ENCODE peak calls at places on chromosome X, in seven cellular contexts. L is Caco-2, N is WERI-Rb-1, W is upper lobe of right lung, D is Peyer's patch, R is stomach, I is K562. F is an unnamed sample.

GRCh38 chrX:127574829-127575228 is 477.4 kb downstream of the ACTRT1 start:
- DNase-seq in L (no peak), N (no peak), W (no peak), D (no peak), R (no peak), I (no peak), F (no peak)

GRCh38 chrX:39728852-39729587 is 368.7 kb downstream of the BCOR start:
- DNase-seq in L (no peak), N (no peak), W (no peak), D (no peak), R (no peak), I (no peak), F (no peak)

GRCh38 chrX:103101280-103102042 is 8.5 kb upstream of the NXF3 start:
- DNase-seq in L (peak; percentile 77), N (no peak), W (no peak), D (no peak), R (no peak), I (peak; percentile 43), F (no peak)

GRCh38 chrX:66074920-66075879 is 35.3 kb upstream of the VSIG4 start:
- DNase-seq in L (no peak), N (no peak), W (no peak), D (no peak), R (no peak), I (no peak), F (no peak)

GRCh38 chrX:33434256-33435092 is 223.1 kb upstream of the DMD start:
- DNase-seq in L (peak; percentile 40), N (peak; percentile 55), W (no peak), D (no peak), R (peak; percentile 60), I (peak; percentile 15), F (peak; percentile 40)

GRCh38 chrX:108736509-108737479 is at the start of gene IRS4:
- DNase-seq in L (no peak), N (no peak), W (no peak), D (no peak), R (no peak), I (no peak), F (peak; percentile 3)

GRCh38 chrX:151984328-151984727 is 9.9 kb upstream of the GABRE start:
- DNase-seq in L (no peak), N (no peak), W (no peak), D (no peak), R (no peak), I (no peak), F (peak; percentile 92)

GRCh38 chrX:23901065-23901464 is 6.7 kb downstream of the APOO start:
- DNase-seq in L (peak; percentile 39), N (no peak), W (no peak), D (no peak), R (no peak), I (no peak), F (peak; percentile 96)

GRCh38 chrX:39164212-39164611 is 363.0 kb downstream of the MID1IP1 start:
- DNase-seq in L (no peak), N (no peak), W (no peak), D (no peak), R (no peak), I (no peak), F (no peak)

GRCh38 chrX:69093960-69094935 is 71.0 kb downstream of the PJA1 start:
- DNase-seq in L (peak; percentile 56), N (peak; percentile 57), W (no peak), D (no peak), R (peak; percentile 48), I (peak; percentile 61), F (peak; percentile 56)

GRCh38 chrX:99914676-99915075 is 495.4 kb downstream of the PCDH19 start:
- DNase-seq in L (no peak), N (no peak), W (no peak), D (no peak), R (no peak), I (no peak), F (peak; percentile 28)

GRCh38 chrX:14922437-14922836 is 49.2 kb downstream of the MOSPD2 start:
- DNase-seq in L (no peak), N (no peak), W (no peak), D (no peak), R (no peak), I (no peak), F (peak; percentile 82)

GRCh38 chrX:48961585-48962091 is 4.2 kb upstream of the OTUD5 start:
- DNase-seq in L (no peak), N (no peak), W (no peak), D (no peak), R (no peak), I (peak; percentile 73), F (no peak)

GRCh38 chrX:109393859-109394258 is 88.0 kb downstream of the GUCY2F start:
- DNase-seq in L (peak; percentile 22), N (no peak), W (no peak), D (no peak), R (no peak), I (peak; percentile 6), F (peak; percentile 19)

GRCh38 chrX:153765138-153766079 is 1.4 kb downstream of the PLXNB3 start:
- DNase-seq in L (no peak), N (peak; percentile 12), W (peak; percentile 46), D (peak; percentile 28), R (no peak), I (peak; percentile 75), F (no peak)

GRCh38 chrX:137567474-137568232 is 1.7 kb downstream of the ZIC3 start:
- DNase-seq in L (no peak), N (no peak), W (no peak), D (no peak), R (no peak), I (no peak), F (no peak)

GRCh38 chrX:17374619-17375360 is at the start of gene NHS:
- DNase-seq in L (peak; percentile 59), N (peak; percentile 49), W (peak; percentile 72), D (peak; percentile 73), R (peak; percentile 65), I (peak; percentile 28), F (peak; percentile 85)
- H3K4me3 ChIP-seq in L (peak within 1 kb of the TSS; percentile 42), N (peak within 1 kb of the TSS; percentile 9), W (peak within 1 kb of the TSS; percentile 52), D (peak within 1 kb of the TSS; percentile 55), R (peak within 1 kb of the TSS; percentile 61), I (no peak within 1 kb of the TSS), F (peak within 1 kb of the TSS; percentile 60)

GRCh38 chrX:73826996-73827395 is 264.0 kb downstream of the CHIC1 start:
- DNase-seq in L (no peak), N (no peak), W (no peak), D (no peak), R (no peak), I (no peak), F (no peak)
- TF ChIP-seq CTCF in L (no peak), N (no peak), W (no peak), D (no peak), R (no peak), I (no peak), F (no peak)

DNA sequence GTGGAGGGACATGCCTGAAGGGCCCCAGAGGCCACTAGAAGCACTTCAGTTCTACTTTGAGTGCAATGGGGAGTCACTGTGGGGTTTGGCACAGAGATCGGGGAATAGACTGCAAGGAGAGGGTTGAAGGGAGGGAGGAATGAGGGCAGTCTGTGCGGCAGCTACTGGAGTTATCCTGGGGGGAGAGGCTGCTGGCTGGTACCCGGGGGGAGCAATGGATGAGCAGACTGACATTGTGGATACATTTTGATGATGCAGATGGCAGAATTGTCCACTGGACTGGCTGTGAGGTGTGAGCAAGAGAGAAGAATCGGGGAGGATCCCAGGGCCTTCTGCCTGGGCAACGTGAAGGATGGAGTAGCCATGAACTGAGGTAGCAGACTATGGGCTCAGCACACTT is 2.8 kb upstream of the MAMLD1 start:
- DNase-seq in L (no peak), N (peak; percentile 2), W (no peak), D (no peak), R (no peak), I (no peak), F (no peak)
- H3K27me3 ChIP-seq in L (no peaks in the 10 kb centered on the region), N (peaks cover 96% of the 10 kb centered on the region), W (no peaks in the 10 kb centered on the region), D (no peaks in the 10 kb centered on the region), R (peaks cover 25% of the 10 kb centered on the region), I (peaks cover 58% of the 10 kb centered on the region), F (no peaks in the 10 kb centered on the region)

DNA sequence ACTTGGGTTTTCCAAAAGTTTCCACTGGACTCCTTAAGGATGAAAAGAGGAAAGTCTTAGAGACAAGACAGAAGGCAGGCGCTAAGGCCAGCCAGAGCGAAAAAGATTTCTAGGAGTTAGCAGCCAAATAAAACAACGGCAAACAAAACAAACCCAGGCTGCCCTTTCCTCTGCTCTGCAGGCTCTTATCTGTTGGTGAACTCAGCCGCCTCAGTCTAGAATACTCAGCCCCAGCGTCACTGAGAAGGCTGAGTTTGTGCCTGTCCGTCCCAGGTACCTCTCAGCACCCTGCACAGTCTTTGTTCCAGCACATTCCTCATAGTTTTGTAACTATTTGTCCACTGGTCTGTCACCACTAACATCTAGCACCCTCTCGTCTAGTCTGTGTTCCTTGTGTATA is 75.6 kb upstream of the FAM9C start:
- DNase-seq in L (no peak), N (peak; percentile 10), W (no peak), D (no peak), R (peak; percentile 81), I (no peak), F (peak; percentile 57)
- H3K4me3 ChIP-seq in L (no peak overlapping the region), N (peak overlapping the region; percentile 21), W (no peak overlapping the region), D (no peak overlapping the region), R (no peak overlapping the region), I (no peak overlapping the region), F (no peak overlapping the region)

DNA sequence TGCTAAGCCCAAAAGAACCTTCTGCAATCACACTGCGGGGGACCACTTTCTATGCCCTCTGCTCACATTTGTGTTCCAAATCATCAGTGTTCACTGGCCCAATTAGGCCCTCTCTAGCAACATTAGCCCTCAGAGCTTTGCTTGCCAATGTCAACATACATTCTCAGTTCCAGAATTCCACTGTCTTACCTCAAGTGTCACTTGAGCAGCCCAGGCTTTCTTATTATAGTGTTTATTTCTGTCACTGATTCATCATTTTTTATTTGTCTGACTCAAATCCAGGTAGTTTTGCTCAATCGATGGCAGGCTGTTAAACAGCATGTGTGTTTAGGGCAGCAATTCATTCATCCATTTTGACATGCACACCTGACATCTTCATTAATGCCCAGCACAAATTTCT is 291.2 kb downstream of the TEX13A start:
- DNase-seq in L (no peak), N (no peak), W (no peak), D (no peak), R (no peak), I (no peak), F (no peak)
- TF ChIP-seq CTCF in L (no peak), N (no peak), W (no peak), D (no peak), R (no peak), I (no peak), F (no peak)

GRCh38 chrX:71609095-71609750 is 9.1 kb downstream of the CXCR3 start:
- DNase-seq in L (no peak), N (no peak), W (no peak), D (no peak), R (no peak), I (no peak), F (no peak)
- H3K27me3 ChIP-seq in L (no peaks in the 10 kb centered on the region), N (peaks cover 11% of the 10 kb centered on the region), W (no peaks in the 10 kb centered on the region), D (no peaks in the 10 kb centered on the region), R (no peaks in the 10 kb centered on the region), I (no peaks in the 10 kb centered on the region), F (no peaks in the 10 kb centered on the region)

DNA sequence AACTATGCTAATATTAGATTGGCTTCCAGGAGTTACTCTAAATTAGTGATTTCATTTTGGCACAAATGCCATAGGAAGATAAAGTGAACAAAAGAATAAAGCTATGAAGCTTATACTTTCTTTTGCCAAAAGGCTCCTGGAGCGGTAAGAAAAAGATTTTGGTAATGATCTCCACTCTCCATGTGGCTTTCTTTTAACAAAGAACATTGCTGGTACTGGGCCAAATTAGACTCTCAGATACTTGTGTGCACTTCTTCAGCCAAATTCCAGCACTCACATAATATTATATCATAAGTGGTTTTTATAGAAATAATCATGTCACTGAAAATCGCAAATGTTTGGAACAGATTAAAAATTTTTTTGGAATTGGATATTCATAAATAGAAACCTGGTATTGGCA is 142.4 kb upstream of the FGF13 start:
- DNase-seq in L (no peak), N (no peak), W (no peak), D (no peak), R (no peak), I (no peak), F (no peak)
- H3K4me3 ChIP-seq in L (no peak overlapping the region), N (no peak overlapping the region), W (no peak overlapping the region), D (no peak overlapping the region), R (no peak overlapping the region), I (no peak overlapping the region), F (no peak overlapping the region)

F was measured in bronchial epithelial cell.